ENCODE peak calls at places on chromosomes 6 and 20, in five cellular contexts. F, H, E, C and A are unnamed samples.

GRCh38 chr6:39804666-39805065 is 12.5 kb downstream of the DAAM2 start:
- DNase-seq in H (no peak), E (no peak), F (no peak), C (no peak), A (no peak)

GRCh38 chr6:131629656-131630055 is 1.6 kb upstream of the MED23 start:
- DNase-seq in H (no peak), F (no peak), C (no peak), E (no peak), A (no peak)

GRCh38 chr20:52972965-52973819 is 1.0 kb downstream of the TSHZ2 start:
- DNase-seq in C (no peak), E (peak), H (no peak), F (no peak), A (no peak)

GRCh38 chr6:101085327-101085726 is 204.2 kb upstream of the ASCC3 start:
- DNase-seq in C (no peak), H (peak), F (no peak), E (no peak), A (no peak)

GRCh38 chr20:60060593-60060992 is 102.4 kb downstream of the CDH26 start:
- DNase-seq in F (no peak), E (no peak), C (no peak), H (no peak), A (no peak)

GRCh38 chr6:37467718-37468117 is 32.0 kb downstream of the CCDC167 start:
- DNase-seq in C (no peak), F (no peak), H (no peak), E (no peak), A (no peak)

GRCh38 chr20:23585808-23586734 is 17.8 kb upstream of the CST9L start:
- DNase-seq in H (no peak), E (no peak), F (no peak), C (no peak), A (no peak)

GRCh38 chr6:56314683-56315523 is 67.5 kb upstream of the COL21A1 start:
- DNase-seq in E (no peak), F (no peak), C (no peak), H (peak), A (peak)

GRCh38 chr6:99993533-99994251 is at the start of gene MCHR2:
- DNase-seq in F (no peak), E (no peak), H (no peak), C (no peak), A (no peak)

GRCh38 chr6:7590918-7591302 is 912 bp downstream of the SNRNP48 start:
- DNase-seq in E (no peak), C (no peak), H (peak), F (no peak), A (no peak)

GRCh38 chr6:90914312-90914711 is 327.4 kb upstream of the MAP3K7 start:
- DNase-seq in H (no peak), F (no peak), C (no peak), E (no peak), A (no peak)

GRCh38 chr6:75418233-75418632 is 75.4 kb downstream of the FILIP1 start:
- DNase-seq in E (no peak), F (no peak), H (no peak), C (no peak), A (no peak)

GRCh38 chr6:167015302-167015701 is 16.1 kb downstream of the CEP43 start:
- DNase-seq in E (no peak), F (no peak), H (no peak), C (no peak), A (no peak)

GRCh38 chr6:96913621-96914020 is 10.9 kb upstream of the KLHL32 start:
- DNase-seq in E (no peak), C (no peak), H (no peak), F (no peak), A (no peak)

GRCh38 chr20:50286174-50286511 is 95.5 kb downstream of the CEBPB start:
- DNase-seq in F (no peak), C (no peak), H (no peak), E (no peak), A (no peak)

GRCh38 chr20:20759132-20759531 is 46.7 kb upstream of the RALGAPA2 start:
- DNase-seq in F (peak), E (no peak), H (no peak), C (no peak), A (no peak)

GRCh38 chr6:152150196-152150595 is 342.7 kb downstream of the ESR1 start:
- DNase-seq in C (no peak), F (no peak), H (no peak), E (no peak), A (no peak)

GRCh38 chr6:145569140-145569539 is 166.2 kb downstream of the EPM2A start:
- DNase-seq in F (no peak), H (no peak), C (no peak), E (no peak), A (no peak)

GRCh38 chr20:61257596-61257995 is 5.5 kb downstream of the CDH4 start:
- DNase-seq in H (no peak), F (no peak), E (no peak), C (no peak), A (no peak)

GRCh38 chr6:137677714-137678113 is 183.5 kb upstream of the OLIG3 start:
- DNase-seq in H (peak), C (no peak), E (no peak), F (peak), A (no peak)

GRCh38 chr6:95081949-95082348 is 495.4 kb upstream of the MANEA start:
- DNase-seq in C (no peak), H (no peak), F (no peak), E (no peak), A (no peak)

GRCh38 chr20:5766085-5766764 is 16.0 kb downstream of the SHLD1 start:
- DNase-seq in F (no peak), H (no peak), C (no peak), E (no peak), A (no peak)

GRCh38 chr6:167734662-167735497 is 91.8 kb upstream of the AFDN start:
- DNase-seq in C (no peak), H (no peak), E (no peak), F (no peak), A (no peak)